ENCODE peak calls at places on chromosomes 3 and 15, in seven cellular contexts. One of them, this sample, is unnamed.
A peak's percentile ranks its signal among the peaks of the same experiment; 100 is the strongest.

GRCh38 chr3:144018776-144019175 is 47.2 kb downstream of the DIPK2A start:
- DNase-seq in AG10803: peak; percentile 65
- DNase-seq in mesothelial cell of epicardium: no peak
- DNase-seq in cardiac fibroblast: peak; percentile 58
- DNase-seq in endothelial cell of umbilical vein: no peak
- DNase-seq in BJ: peak; percentile 63
- DNase-seq in HFFc6: peak; percentile 81
- DNase-seq in this sample: peak; percentile 57

GRCh38 chr3:37396731-37397130 is 222.3 kb upstream of the LRRFIP2 start:
- DNase-seq in endothelial cell of umbilical vein: no peak
- DNase-seq in mesothelial cell of epicardium: no peak
- DNase-seq in AG10803: no peak
- DNase-seq in HFFc6: no peak
- DNase-seq in BJ: no peak
- DNase-seq in cardiac fibroblast: no peak
- DNase-seq in this sample: no peak

GRCh38 chr3:75906555-75907112 is 121.3 kb upstream of the ZNF717 start:
- DNase-seq in AG10803: peak; percentile 0
- DNase-seq in cardiac fibroblast: no peak
- DNase-seq in mesothelial cell of epicardium: peak; percentile 53
- DNase-seq in endothelial cell of umbilical vein: no peak
- DNase-seq in HFFc6: no peak
- DNase-seq in BJ: no peak
- DNase-seq in this sample: peak; percentile 7

GRCh38 chr15:66865622-66866611 is 163.9 kb downstream of the SMAD6 start:
- DNase-seq in mesothelial cell of epicardium: no peak
- DNase-seq in endothelial cell of umbilical vein: no peak
- DNase-seq in AG10803: no peak
- DNase-seq in cardiac fibroblast: no peak
- DNase-seq in HFFc6: no peak
- DNase-seq in BJ: no peak
- DNase-seq in this sample: no peak

GRCh38 chr3:194508486-194509449 is 22.0 kb upstream of the ATP13A3 start:
- DNase-seq in mesothelial cell of epicardium: no peak
- DNase-seq in BJ: no peak
- DNase-seq in AG10803: no peak
- DNase-seq in HFFc6: no peak
- DNase-seq in endothelial cell of umbilical vein: no peak
- DNase-seq in cardiac fibroblast: peak; percentile 59
- DNase-seq in this sample: no peak

GRCh38 chr15:85329561-85330421 is 50.6 kb upstream of the AKAP13 start:
- DNase-seq in mesothelial cell of epicardium: no peak
- DNase-seq in cardiac fibroblast: peak; percentile 47
- DNase-seq in BJ: no peak
- DNase-seq in endothelial cell of umbilical vein: no peak
- DNase-seq in HFFc6: peak; percentile 37
- DNase-seq in AG10803: peak; percentile 63
- DNase-seq in this sample: no peak

GRCh38 chr3:143166376-143166775 is 46.8 kb downstream of the CHST2 start:
- DNase-seq in mesothelial cell of epicardium: no peak
- DNase-seq in AG10803: no peak
- DNase-seq in cardiac fibroblast: no peak
- DNase-seq in endothelial cell of umbilical vein: no peak
- DNase-seq in HFFc6: no peak
- DNase-seq in BJ: no peak
- DNase-seq in this sample: no peak

GRCh38 chr15:77221708-77222107 is 150.8 kb upstream of the TSPAN3 start:
- DNase-seq in mesothelial cell of epicardium: no peak
- DNase-seq in HFFc6: no peak
- DNase-seq in BJ: no peak
- DNase-seq in endothelial cell of umbilical vein: no peak
- DNase-seq in cardiac fibroblast: no peak
- DNase-seq in AG10803: no peak
- DNase-seq in this sample: no peak

GRCh38 chr3:99949956-99950670 is 132.5 kb downstream of the CMSS1 start:
- DNase-seq in AG10803: no peak
- DNase-seq in mesothelial cell of epicardium: no peak
- DNase-seq in BJ: no peak
- DNase-seq in endothelial cell of umbilical vein: no peak
- DNase-seq in HFFc6: no peak
- DNase-seq in cardiac fibroblast: no peak
- DNase-seq in this sample: no peak

GRCh38 chr3:101195951-101196713 is 124.2 kb downstream of the IMPG2 start:
- DNase-seq in endothelial cell of umbilical vein: peak; percentile 89
- DNase-seq in mesothelial cell of epicardium: no peak
- DNase-seq in AG10803: peak; percentile 73
- DNase-seq in HFFc6: peak; percentile 68
- DNase-seq in cardiac fibroblast: peak; percentile 78
- DNase-seq in BJ: no peak
- DNase-seq in this sample: no peak

GRCh38 chr3:104176706-104177105 is 1190.0 kb upstream of the ALCAM start:
- DNase-seq in mesothelial cell of epicardium: no peak
- DNase-seq in AG10803: no peak
- DNase-seq in HFFc6: no peak
- DNase-seq in BJ: no peak
- DNase-seq in endothelial cell of umbilical vein: no peak
- DNase-seq in cardiac fibroblast: no peak
- DNase-seq in this sample: no peak

GRCh38 chr3:124246949-124247348 is 255.0 kb upstream of the ROPN1 start:
- DNase-seq in endothelial cell of umbilical vein: peak; percentile 26
- DNase-seq in mesothelial cell of epicardium: no peak
- DNase-seq in AG10803: peak; percentile 13
- DNase-seq in cardiac fibroblast: peak; percentile 17
- DNase-seq in BJ: no peak
- DNase-seq in HFFc6: no peak
- DNase-seq in this sample: no peak

GRCh38 chr3:103965764-103966163 is 1400.9 kb upstream of the ALCAM start:
- DNase-seq in BJ: no peak
- DNase-seq in mesothelial cell of epicardium: no peak
- DNase-seq in cardiac fibroblast: no peak
- DNase-seq in HFFc6: no peak
- DNase-seq in AG10803: no peak
- DNase-seq in endothelial cell of umbilical vein: no peak
- DNase-seq in this sample: no peak

GRCh38 chr3:38011111-38011510 is 18.3 kb downstream of the PLCD1 start:
- DNase-seq in BJ: no peak
- DNase-seq in HFFc6: no peak
- DNase-seq in mesothelial cell of epicardium: no peak
- DNase-seq in cardiac fibroblast: no peak
- DNase-seq in endothelial cell of umbilical vein: no peak
- DNase-seq in AG10803: no peak
- DNase-seq in this sample: no peak

GRCh38 chr3:128274837-128275236 is 121.6 kb downstream of the EEFSEC start:
- DNase-seq in endothelial cell of umbilical vein: peak; percentile 88
- DNase-seq in HFFc6: peak; percentile 83
- DNase-seq in AG10803: peak; percentile 68
- DNase-seq in mesothelial cell of epicardium: no peak
- DNase-seq in BJ: peak; percentile 61
- DNase-seq in cardiac fibroblast: peak; percentile 78
- DNase-seq in this sample: peak; percentile 85

GRCh38 chr3:57738406-57738805 is 17.7 kb upstream of the SLMAP start:
- DNase-seq in cardiac fibroblast: no peak
- DNase-seq in HFFc6: no peak
- DNase-seq in AG10803: no peak
- DNase-seq in endothelial cell of umbilical vein: no peak
- DNase-seq in BJ: no peak
- DNase-seq in mesothelial cell of epicardium: no peak
- DNase-seq in this sample: no peak

GRCh38 chr3:103393395-103394186 is 958.8 kb downstream of the ZPLD1 start:
- DNase-seq in mesothelial cell of epicardium: no peak
- DNase-seq in BJ: peak; percentile 16
- DNase-seq in endothelial cell of umbilical vein: no peak
- DNase-seq in HFFc6: no peak
- DNase-seq in AG10803: peak; percentile 28
- DNase-seq in cardiac fibroblast: no peak
- DNase-seq in this sample: no peak

GRCh38 chr3:102085431-102086226 is 236.3 kb downstream of the NFKBIZ start:
- DNase-seq in endothelial cell of umbilical vein: no peak
- DNase-seq in mesothelial cell of epicardium: no peak
- DNase-seq in cardiac fibroblast: no peak
- DNase-seq in AG10803: no peak
- DNase-seq in BJ: peak; percentile 69
- DNase-seq in HFFc6: peak; percentile 23
- DNase-seq in this sample: no peak

GRCh38 chr15:54150255-54150654 is 172.0 kb downstream of the UNC13C start:
- DNase-seq in AG10803: no peak
- DNase-seq in cardiac fibroblast: no peak
- DNase-seq in HFFc6: no peak
- DNase-seq in BJ: no peak
- DNase-seq in endothelial cell of umbilical vein: no peak
- DNase-seq in mesothelial cell of epicardium: no peak
- DNase-seq in this sample: peak; percentile 75

GRCh38 chr3:73442886-73443285 is 181.9 kb downstream of the PDZRN3 start:
- DNase-seq in mesothelial cell of epicardium: no peak
- DNase-seq in AG10803: no peak
- DNase-seq in cardiac fibroblast: no peak
- DNase-seq in HFFc6: no peak
- DNase-seq in BJ: no peak
- DNase-seq in endothelial cell of umbilical vein: no peak
- DNase-seq in this sample: no peak

GRCh38 chr3:179015551-179016020 is 56.0 kb downstream of the ZMAT3 start:
- DNase-seq in HFFc6: peak; percentile 84
- DNase-seq in AG10803: peak; percentile 79
- DNase-seq in endothelial cell of umbilical vein: peak; percentile 86
- DNase-seq in mesothelial cell of epicardium: no peak
- DNase-seq in cardiac fibroblast: peak; percentile 86
- DNase-seq in BJ: peak; percentile 40
- DNase-seq in this sample: peak; percentile 29

GRCh38 chr3:38564631-38565338 is 68.6 kb downstream of the EXOG start:
- DNase-seq in BJ: no peak
- DNase-seq in cardiac fibroblast: no peak
- DNase-seq in mesothelial cell of epicardium: no peak
- DNase-seq in HFFc6: no peak
- DNase-seq in AG10803: no peak
- DNase-seq in endothelial cell of umbilical vein: no peak
- DNase-seq in this sample: no peak

GRCh38 chr3:73485877-73486311 is 138.8 kb downstream of the PDZRN3 start:
- DNase-seq in AG10803: peak; percentile 24
- DNase-seq in HFFc6: no peak
- DNase-seq in endothelial cell of umbilical vein: no peak
- DNase-seq in cardiac fibroblast: no peak
- DNase-seq in mesothelial cell of epicardium: no peak
- DNase-seq in BJ: no peak
- DNase-seq in this sample: no peak

GRCh38 chr3:99686955-99687612 is 48.7 kb downstream of the COL8A1 start:
- DNase-seq in HFFc6: peak; percentile 50
- DNase-seq in BJ: no peak
- DNase-seq in endothelial cell of umbilical vein: peak; percentile 71
- DNase-seq in mesothelial cell of epicardium: no peak
- DNase-seq in AG10803: peak; percentile 71
- DNase-seq in cardiac fibroblast: peak; percentile 83
- DNase-seq in this sample: no peak

GRCh38 chr15:68501616-68502015 is 69.7 kb upstream of the ITGA11 start:
- DNase-seq in HFFc6: no peak
- DNase-seq in BJ: no peak
- DNase-seq in mesothelial cell of epicardium: no peak
- DNase-seq in endothelial cell of umbilical vein: no peak
- DNase-seq in cardiac fibroblast: no peak
- DNase-seq in AG10803: no peak
- DNase-seq in this sample: no peak

GRCh38 chr15:101169457-101170071 is 82.3 kb downstream of the CHSY1 start:
- DNase-seq in endothelial cell of umbilical vein: no peak
- DNase-seq in cardiac fibroblast: peak; percentile 51
- DNase-seq in HFFc6: no peak
- DNase-seq in BJ: no peak
- DNase-seq in AG10803: peak; percentile 61
- DNase-seq in mesothelial cell of epicardium: no peak
- DNase-seq in this sample: no peak

GRCh38 chr3:195365371-195365770 is 77.4 kb downstream of the ACAP2 start:
- DNase-seq in mesothelial cell of epicardium: no peak
- DNase-seq in endothelial cell of umbilical vein: no peak
- DNase-seq in HFFc6: no peak
- DNase-seq in AG10803: no peak
- DNase-seq in BJ: no peak
- DNase-seq in cardiac fibroblast: no peak
- DNase-seq in this sample: no peak

GRCh38 chr15:65304393-65305143 is at the start of gene RNU5B-1:
- DNase-seq in HFFc6: peak; percentile 100
- DNase-seq in mesothelial cell of epicardium: no peak
- DNase-seq in BJ: peak; percentile 91
- DNase-seq in endothelial cell of umbilical vein: peak; percentile 92
- DNase-seq in AG10803: peak; percentile 95
- DNase-seq in cardiac fibroblast: peak; percentile 97
- DNase-seq in this sample: peak; percentile 98
- TF ChIP-seq CTCF in HFFc6: peak; percentile 11
- TF ChIP-seq CTCF in mesothelial cell of epicardium: no peak
- TF ChIP-seq CTCF in BJ: peak; percentile 92
- TF ChIP-seq CTCF in endothelial cell of umbilical vein: peak; percentile 76
- TF ChIP-seq CTCF in AG10803: peak; percentile 94
- TF ChIP-seq CTCF in cardiac fibroblast: peak; percentile 90
- TF ChIP-seq CTCF in this sample: peak; percentile 89

GRCh38 chr3:25910997-25911396 is 121.1 kb downstream of the OXSM start:
- DNase-seq in AG10803: no peak
- DNase-seq in HFFc6: no peak
- DNase-seq in endothelial cell of umbilical vein: peak; percentile 14
- DNase-seq in cardiac fibroblast: peak; percentile 10
- DNase-seq in mesothelial cell of epicardium: no peak
- DNase-seq in BJ: no peak
- DNase-seq in this sample: no peak
- TF ChIP-seq CTCF in AG10803: peak; percentile 32
- TF ChIP-seq CTCF in HFFc6: peak; percentile 45
- TF ChIP-seq CTCF in endothelial cell of umbilical vein: peak; percentile 48
- TF ChIP-seq CTCF in cardiac fibroblast: peak; percentile 26
- TF ChIP-seq CTCF in mesothelial cell of epicardium: peak; percentile 28
- TF ChIP-seq CTCF in BJ: peak; percentile 20
- TF ChIP-seq CTCF in this sample: peak; percentile 44

GRCh38 chr15:48406911-48407310 is 75.7 kb downstream of the DUT start:
- DNase-seq in AG10803: no peak
- DNase-seq in mesothelial cell of epicardium: no peak
- DNase-seq in endothelial cell of umbilical vein: no peak
- DNase-seq in BJ: no peak
- DNase-seq in cardiac fibroblast: no peak
- DNase-seq in HFFc6: no peak
- DNase-seq in this sample: no peak
- TF ChIP-seq CTCF in AG10803: peak; percentile 28
- TF ChIP-seq CTCF in mesothelial cell of epicardium: no peak
- TF ChIP-seq CTCF in endothelial cell of umbilical vein: peak; percentile 31
- TF ChIP-seq CTCF in BJ: no peak
- TF ChIP-seq CTCF in cardiac fibroblast: peak; percentile 52
- TF ChIP-seq CTCF in HFFc6: peak; percentile 65
- TF ChIP-seq CTCF in this sample: peak; percentile 24

GRCh38 chr3:14426305-14426620 is 23.9 kb downstream of the SLC6A6 start:
- DNase-seq in HFFc6: no peak
- DNase-seq in mesothelial cell of epicardium: no peak
- DNase-seq in BJ: no peak
- DNase-seq in endothelial cell of umbilical vein: no peak
- DNase-seq in cardiac fibroblast: no peak
- DNase-seq in AG10803: no peak
- DNase-seq in this sample: no peak
- TF ChIP-seq CTCF in HFFc6: no peak
- TF ChIP-seq CTCF in mesothelial cell of epicardium: no peak
- TF ChIP-seq CTCF in BJ: no peak
- TF ChIP-seq CTCF in endothelial cell of umbilical vein: no peak
- TF ChIP-seq CTCF in cardiac fibroblast: no peak
- TF ChIP-seq CTCF in AG10803: no peak
- TF ChIP-seq CTCF in this sample: no peak

GRCh38 chr3:126703512-126704493 is at the start of gene CHCHD6:
- DNase-seq in cardiac fibroblast: peak; percentile 97
- DNase-seq in AG10803: peak; percentile 93
- DNase-seq in endothelial cell of umbilical vein: peak; percentile 95
- DNase-seq in mesothelial cell of epicardium: peak; percentile 92
- DNase-seq in HFFc6: peak; percentile 94
- DNase-seq in BJ: peak; percentile 41
- DNase-seq in this sample: peak; percentile 68
- TF ChIP-seq CTCF in cardiac fibroblast: no peak
- TF ChIP-seq CTCF in AG10803: no peak
- TF ChIP-seq CTCF in endothelial cell of umbilical vein: peak; percentile 2
- TF ChIP-seq CTCF in mesothelial cell of epicardium: no peak
- TF ChIP-seq CTCF in HFFc6: peak; percentile 56
- TF ChIP-seq CTCF in BJ: peak; percentile 19
- TF ChIP-seq CTCF in this sample: peak; percentile 25

GRCh38 chr3:4334548-4334947 is 31.4 kb downstream of the SETMAR start:
- DNase-seq in endothelial cell of umbilical vein: no peak
- DNase-seq in HFFc6: no peak
- DNase-seq in mesothelial cell of epicardium: no peak
- DNase-seq in BJ: no peak
- DNase-seq in cardiac fibroblast: no peak
- DNase-seq in AG10803: no peak
- DNase-seq in this sample: no peak
- TF ChIP-seq CTCF in endothelial cell of umbilical vein: no peak
- TF ChIP-seq CTCF in HFFc6: peak; percentile 66
- TF ChIP-seq CTCF in mesothelial cell of epicardium: no peak
- TF ChIP-seq CTCF in BJ: no peak
- TF ChIP-seq CTCF in cardiac fibroblast: peak; percentile 5
- TF ChIP-seq CTCF in AG10803: peak; percentile 15
- TF ChIP-seq CTCF in this sample: no peak

This sample was measured in kidney epithelial cell.